ENCODE peak calls at places on chromosomes 2 and 18, in ten cellular contexts. J is choroid plexus epithelial cell; K is activated T-cell treated with anti-CD3 and anti-CD28 coated beads for 1 hour; M is DMS 273 treated with DMSO at 0.1 percent for 48 hours; C is spleen; X is NCI-H345; V is posterior vena cava; P is stimulated activated naive CD8-positive, alpha-beta T cell treated with anti-CD3 and anti-CD28 coated beads, Interleukin-15, amount 100 ng/mL, for 72 hours; Q is brain microvascular endothelial cell; E is caudate nucleus. N is an unnamed sample.

GRCh38 chr18:36066001-36066400 is 1.4 kb downstream of the RPRD1A start:
- DNase-seq in V (no peak), J (peak; percentile 24), E (no peak), X (no peak), K (no peak), P (no peak), M (no peak), C (no peak), Q (no peak), N (no peak)

GRCh38 chr2:111178730-111179405 is 58.2 kb downstream of the BCL2L11 start:
- DNase-seq in V (no peak), J (peak; percentile 69), Q (peak; percentile 32), X (peak; percentile 44), C (peak; percentile 41), M (no peak), E (no peak), P (no peak), K (no peak), N (no peak)

GRCh38 chr2:9300829-9301453 is 94.3 kb downstream of the ASAP2 start:
- DNase-seq in V (no peak), E (no peak), J (no peak), K (no peak), M (no peak), C (no peak), Q (no peak), P (no peak), X (no peak), N (no peak)

GRCh38 chr2:15840173-15840572 is 100.2 kb upstream of the MYCN start:
- DNase-seq in M (no peak), P (no peak), K (no peak), Q (no peak), C (no peak), J (no peak), V (no peak), E (no peak), X (no peak), N (no peak)

GRCh38 chr2:54615832-54616534 is 107.5 kb upstream of the EML6 start:
- DNase-seq in M (no peak), X (no peak), E (no peak), V (no peak), C (no peak), Q (no peak), K (no peak), J (no peak), P (no peak), N (no peak)

GRCh38 chr2:182866461-182867369 is at the start of gene FRZB:
- DNase-seq in J (peak; percentile 75), M (peak; percentile 10), C (peak; percentile 79), Q (peak; percentile 38), P (peak; percentile 17), V (peak; percentile 88), K (no peak), E (no peak), X (peak; percentile 49), N (peak; percentile 84)

GRCh38 chr18:31943895-31944816 is 1.2 kb upstream of the TRAPPC8 start:
- DNase-seq in Q (no peak), J (no peak), P (no peak), V (no peak), E (no peak), M (no peak), K (no peak), C (no peak), X (no peak), N (no peak)

GRCh38 chr2:39099820-39100728 is 20.8 kb downstream of the SOS1 start:
- DNase-seq in K (no peak), X (no peak), C (no peak), V (no peak), E (no peak), P (no peak), M (no peak), Q (no peak), J (peak; percentile 57), N (no peak)

GRCh38 chr18:57621252-57621607 is 406 bp downstream of the NARS1 start:
- DNase-seq in P (no peak), X (peak; percentile 40), E (no peak), K (peak; percentile 11), M (no peak), C (no peak), J (no peak), V (no peak), Q (no peak), N (no peak)